ENCODE peak calls at places on chromosomes 4 and X, in four cellular contexts. N is activated naive CD4-positive, alpha-beta T cell; Q is GM04504; Y is iPS DF 6.9. M is an unnamed sample.

GRCh38 chr4:87005690-87006461 is 71.1 kb downstream of the AFF1 start:
- DNase-seq in N (no peak), Q (peak), Y (no peak), M (no peak)

GRCh38 chr4:85486425-85487101 is 11.6 kb downstream of the ARHGAP24 start:
- DNase-seq in N (no peak), Q (no peak), Y (no peak), M (peak)

GRCh38 chr4:156137971-156138581 is 184.4 kb upstream of the CTSO start:
- DNase-seq in N (no peak), Q (no peak), Y (no peak), M (no peak)

GRCh38 chr4:58514299-58514698 is 1404.1 kb upstream of the IGFBP7 start:
- DNase-seq in N (no peak), Q (no peak), Y (no peak), M (no peak)

GRCh38 chrX:106726485-106727437 is at the start of gene RNF128:
- DNase-seq in N (no peak), Q (no peak), Y (peak), M (no peak)

GRCh38 chr4:165332502-165332901 is 5.0 kb downstream of the MSMO1 start:
- DNase-seq in N (no peak), Q (no peak), Y (no peak), M (no peak)

GRCh38 chrX:105018865-105019264 is 201.6 kb downstream of the TEX13A start:
- DNase-seq in N (no peak), Q (no peak), Y (no peak), M (peak)

GRCh38 chr4:100695871-100696270 is 178.0 kb upstream of the EMCN start:
- DNase-seq in N (no peak), Q (no peak), Y (no peak), M (no peak)

GRCh38 chr4:124234771-124235170 is 477.8 kb downstream of the ANKRD50 start:
- DNase-seq in N (no peak), Q (no peak), Y (no peak), M (no peak)

GRCh38 chr4:75672461-75673026 is 667 bp downstream of the G3BP2 start:
- DNase-seq in N (peak), Q (peak), Y (no peak), M (no peak)

GRCh38 chr4:90127223-90127705 is at the start of gene CCSER1:
- DNase-seq in N (no peak), Q (no peak), Y (no peak), M (no peak)

GRCh38 chrX:74613350-74614192 is 853 bp downstream of the RLIM start:
- DNase-seq in N (no peak), Q (no peak), Y (no peak), M (no peak)

GRCh38 chr4:18366762-18367358 is 345.3 kb upstream of the LCORL start:
- DNase-seq in N (no peak), Q (no peak), Y (no peak), M (peak)

GRCh38 chr4:83329521-83330105 is 5.0 kb downstream of the HPSE start:
- DNase-seq in N (no peak), Q (no peak), Y (no peak), M (peak)

GRCh38 chr4:133866328-133866699 is 335.3 kb downstream of the PABPC4L start:
- DNase-seq in N (no peak), Q (no peak), Y (no peak), M (peak)

GRCh38 chrX:133813991-133814390 is 171.4 kb downstream of the GPC3 start:
- DNase-seq in N (no peak), Q (no peak), Y (no peak), M (no peak)

GRCh38 chrX:39975094-39975865 is 122.5 kb downstream of the BCOR start:
- DNase-seq in N (no peak), Q (no peak), Y (no peak), M (no peak)

GRCh38 chrX:11629593-11630211 is 36.0 kb downstream of the ARHGAP6 start:
- DNase-seq in N (no peak), Q (peak), Y (no peak), M (peak)

GRCh38 chr4:159070742-159071141 is 32.1 kb upstream of the RAPGEF2 start:
- DNase-seq in N (no peak), Q (peak), Y (no peak), M (peak)

GRCh38 chrX:100447563-100448397 is 37.7 kb upstream of the PCDH19 start:
- DNase-seq in N (peak), Q (no peak), Y (peak), M (no peak)

GRCh38 chr4:72340803-72341431 is 228.1 kb downstream of the ADAMTS3 start:
- DNase-seq in N (no peak), Q (no peak), Y (no peak), M (no peak)

GRCh38 chr4:142846729-142847606 is 867 bp upstream of the INPP4B start:
- DNase-seq in N (peak), Q (no peak), Y (peak), M (no peak)

GRCh38 chr4:150884625-150885024 is 130.5 kb downstream of the LRBA start:
- DNase-seq in N (no peak), Q (no peak), Y (no peak), M (no peak)

GRCh38 chr4:80201326-80202151 is 4.2 kb downstream of the PRDM8 start:
- DNase-seq in N (peak), Q (no peak), Y (no peak), M (peak)

GRCh38 chrX:68284281-68284904 is 148.9 kb downstream of the OPHN1 start:
- DNase-seq in N (no peak), Q (no peak), Y (no peak), M (no peak)

GRCh38 chr4:54556081-54556480 is 101.7 kb upstream of the KIT start:
- DNase-seq in N (no peak), Q (no peak), Y (no peak), M (no peak)

GRCh38 chr4:169619518-169619957 is 840 bp upstream of the CLCN3 start:
- DNase-seq in N (no peak), Q (no peak), Y (no peak), M (no peak)

GRCh38 chrX:133454525-133455323 is 39.4 kb upstream of the GPC4 start:
- DNase-seq in N (no peak), Q (no peak), Y (peak), M (no peak)

GRCh38 chr4:150181536-150181935 is 103.3 kb downstream of the DCLK2 start:
- DNase-seq in N (no peak), Q (no peak), Y (no peak), M (no peak)

GRCh38 chr4:184792950-184793555 is 32.7 kb downstream of the ACSL1 start:
- DNase-seq in N (no peak), Q (peak), Y (no peak), M (peak)

GRCh38 chr4:20831746-20832145 is 131.5 kb downstream of the PACRGL start:
- DNase-seq in N (no peak), Q (no peak), Y (no peak), M (no peak)

GRCh38 chr4:136316961-136317360 is 1215.3 kb downstream of the PCDH18 start:
- DNase-seq in N (no peak), Q (no peak), Y (no peak), M (no peak)

GRCh38 chr4:7890635-7891393 is 48.8 kb downstream of the AFAP1 start:
- DNase-seq in N (no peak), Q (peak), Y (no peak), M (peak)

GRCh38 chr4:84615355-84615754 is 32.4 kb downstream of the CDS1 start:
- DNase-seq in N (no peak), Q (no peak), Y (no peak), M (no peak)

GRCh38 chr4:62394751-62395150 is 1194.6 kb downstream of the ADGRL3 start:
- DNase-seq in N (no peak), Q (no peak), Y (no peak), M (no peak)

M was measured in skeletal muscle cell.